ENCODE peak calls at places on chromosomes 2 and 18, in six cellular contexts. H is nephron progenitor cell, B is A549, T is psoas muscle, J is fibroblast of lung, X is HFFc6. M is an unnamed sample.

GRCh38 chr18:57951110-57951796 is 92.8 kb upstream of the NEDD4L start:
- DNase-seq in X (no peak), J (no peak), B (no peak), H (no peak), T (no peak), M (peak)

GRCh38 chr2:213806125-213806726 is 522.0 kb downstream of the SPAG16 start:
- DNase-seq in X (peak), J (peak), H (no peak), T (no peak), B (peak), M (peak)

GRCh38 chr2:98458207-98458606 is 13.5 kb downstream of the INPP4A start:
- DNase-seq in H (no peak), T (no peak), B (no peak), X (peak), J (no peak), M (peak)

GRCh38 chr2:181766129-181766528 is 85.8 kb upstream of the NEUROD1 start:
- DNase-seq in T (no peak), J (no peak), B (no peak), H (no peak), X (no peak), M (no peak)

GRCh38 chr2:20348542-20348941 is 2.1 kb downstream of the PUM2 start:
- DNase-seq in T (no peak), X (no peak), H (peak), J (no peak), B (no peak), M (no peak)

GRCh38 chr18:31720867-31721266 is 36.5 kb upstream of the B4GALT6 start:
- DNase-seq in B (no peak), X (no peak), H (no peak), J (no peak), T (no peak), M (peak)

GRCh38 chr2:60530660-60531276 is 22.7 kb downstream of the BCL11A start:
- DNase-seq in H (peak), T (no peak), X (no peak), B (no peak), J (peak), M (peak)

GRCh38 chr2:24164416-24164973 is 10.4 kb upstream of the FAM228A start:
- DNase-seq in T (no peak), J (peak), H (peak), X (peak), B (peak), M (peak)

GRCh38 chr2:64678771-64679615 is 25.3 kb upstream of the SERTAD2 start:
- DNase-seq in T (no peak), B (no peak), X (no peak), J (no peak), H (no peak), M (no peak)

GRCh38 chr2:128436498-128437180 is 118.0 kb upstream of the HS6ST1 start:
- DNase-seq in J (no peak), H (no peak), X (no peak), T (no peak), B (no peak), M (no peak)

GRCh38 chr2:64787698-64788097 is 134.0 kb upstream of the SERTAD2 start:
- DNase-seq in B (no peak), J (peak), X (no peak), T (no peak), H (no peak), M (peak)

GRCh38 chr2:112075490-112076260 is 20.6 kb downstream of the TMEM87B start:
- DNase-seq in B (no peak), H (no peak), T (no peak), X (no peak), J (no peak), M (peak)

GRCh38 chr18:77015176-77015575 is 117.4 kb downstream of the MBP start:
- DNase-seq in B (no peak), X (no peak), T (no peak), J (peak), H (no peak), M (peak)

GRCh38 chr2:43372386-43373081 is 146.1 kb upstream of the ZFP36L2 start:
- DNase-seq in J (no peak), B (no peak), T (no peak), X (no peak), H (no peak), M (no peak)

GRCh38 chr18:14907420-14907819 is 159.4 kb downstream of the ANKRD30B start:
- DNase-seq in J (no peak), H (no peak), T (no peak), B (no peak), X (no peak), M (no peak)

GRCh38 chr2:177673602-177674595 is 281.3 kb downstream of the AGPS start:
- DNase-seq in X (no peak), H (no peak), J (no peak), T (no peak), B (no peak), M (no peak)

GRCh38 chr2:104430892-104431291 is 423.0 kb upstream of the POU3F3 start:
- DNase-seq in T (no peak), H (no peak), B (no peak), J (no peak), X (no peak), M (no peak)

GRCh38 chr2:191746306-191746705 is 68.4 kb downstream of the NABP1 start:
- DNase-seq in H (no peak), T (no peak), B (no peak), J (peak), X (no peak), M (no peak)

GRCh38 chr2:62663443-62663842 is 42.1 kb upstream of the EHBP1 start:
- DNase-seq in T (no peak), J (peak), X (peak), B (no peak), H (no peak), M (no peak)

GRCh38 chr2:165794520-165794882 is 454 bp upstream of the GALNT3 start:
- DNase-seq in T (peak), H (no peak), B (no peak), X (peak), J (peak), M (peak)

GRCh38 chr2:237305579-237305978 is 108.4 kb downstream of the COL6A3 start:
- DNase-seq in J (no peak), T (no peak), H (no peak), B (no peak), X (no peak), M (peak)

GRCh38 chr2:202450785-202451184 is 74.7 kb downstream of the BMPR2 start:
- DNase-seq in J (peak), H (no peak), X (no peak), B (no peak), T (no peak), M (no peak)

GRCh38 chr2:63789318-63790051 is 52.2 kb upstream of the UGP2 start:
- DNase-seq in H (no peak), B (no peak), J (peak), X (peak), T (no peak), M (no peak)

GRCh38 chr2:237968048-237968862 is 1.4 kb downstream of the UBE2F start:
- DNase-seq in H (no peak), J (peak), T (no peak), X (peak), B (no peak), M (peak)

GRCh38 chr2:227163998-227164744 is at the start of the genes COL4A3 and COL4A4:
- DNase-seq in X (no peak), J (no peak), T (peak), B (peak), H (peak), M (peak)

GRCh38 chr2:227160164-227160563 is 3.8 kb downstream of the COL4A4 start:
- DNase-seq in H (no peak), X (no peak), J (no peak), T (no peak), B (no peak), M (no peak)

GRCh38 chr2:227163445-227163997 is 484 bp downstream of the COL4A4 start:
- DNase-seq in X (no peak), J (no peak), H (no peak), T (peak), B (peak), M (no peak)

GRCh38 chr2:227161947-227162346 is 2.1 kb downstream of the COL4A4 start:
- DNase-seq in H (no peak), X (no peak), T (no peak), J (no peak), B (no peak), M (no peak)

DNA sequence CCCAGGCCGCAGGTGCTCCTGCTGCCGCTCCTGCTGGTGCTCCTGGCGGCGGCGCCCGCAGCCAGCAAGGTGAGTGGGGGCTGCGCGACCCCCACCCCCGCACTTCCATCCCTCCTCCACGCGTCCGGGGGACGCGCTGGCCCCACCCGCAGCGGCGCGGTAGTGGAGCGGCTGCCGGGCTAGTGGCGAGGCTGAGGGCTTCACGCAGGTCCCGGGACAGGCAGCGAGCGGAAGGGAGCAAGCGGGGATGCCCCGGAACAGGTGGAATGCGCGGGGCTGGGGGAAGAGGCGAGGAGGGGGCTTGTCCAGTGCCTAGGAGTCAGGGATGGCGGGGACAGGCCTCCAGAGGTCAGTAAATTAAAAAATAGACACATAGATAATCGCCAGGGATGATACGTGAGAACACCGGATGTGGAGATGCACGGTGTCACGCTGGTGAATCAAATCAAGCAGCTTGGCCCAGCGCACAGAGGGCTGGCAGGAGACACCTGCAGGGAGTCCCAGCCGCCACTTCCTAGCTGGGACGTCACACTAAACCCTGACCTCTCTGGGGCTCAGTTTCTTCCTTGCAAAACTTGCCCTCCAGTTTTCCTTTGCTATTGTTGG is 424 bp downstream of the COL4A3 start:
- DNase-seq in T (peak), X (no peak), J (no peak), H (peak), B (peak), M (peak)
- TF ChIP-seq CTCF in T (no peak), X (no peak), J (no peak), H (no peak), B (no peak), M (no peak)

GRCh38 chr2:175187378-175187777 is 5.9 kb upstream of the ATP5MC3 start:
- DNase-seq in T (no peak), B (peak), X (peak), H (no peak), J (peak), M (peak)
- TF ChIP-seq CTCF in T (no peak), B (peak), X (peak), H (peak), J (peak), M (peak)

GRCh38 chr2:240809276-240809675 is 10.7 kb downstream of the KIF1A start:
- DNase-seq in X (no peak), B (no peak), J (no peak), H (no peak), T (no peak), M (no peak)

GRCh38 chr2:240810621-240811020 is 9.4 kb downstream of the KIF1A start:
- DNase-seq in T (no peak), X (no peak), J (no peak), H (no peak), B (no peak), M (no peak)

GRCh38 chr2:240811346-240812300 is 8.4 kb downstream of the KIF1A start:
- DNase-seq in H (no peak), X (no peak), B (no peak), T (no peak), J (no peak), M (no peak)

GRCh38 chr2:240812301-240812680 is 7.7 kb downstream of the KIF1A start:
- DNase-seq in X (no peak), J (no peak), T (no peak), H (no peak), B (no peak), M (no peak)

GRCh38 chr2:240810199-240810598 is 9.8 kb downstream of the KIF1A start:
- DNase-seq in T (no peak), B (no peak), J (no peak), H (no peak), X (no peak), M (no peak)
- TF ChIP-seq CTCF in T (no peak), B (peak), J (no peak), H (no peak), X (peak), M (no peak)

DNA sequence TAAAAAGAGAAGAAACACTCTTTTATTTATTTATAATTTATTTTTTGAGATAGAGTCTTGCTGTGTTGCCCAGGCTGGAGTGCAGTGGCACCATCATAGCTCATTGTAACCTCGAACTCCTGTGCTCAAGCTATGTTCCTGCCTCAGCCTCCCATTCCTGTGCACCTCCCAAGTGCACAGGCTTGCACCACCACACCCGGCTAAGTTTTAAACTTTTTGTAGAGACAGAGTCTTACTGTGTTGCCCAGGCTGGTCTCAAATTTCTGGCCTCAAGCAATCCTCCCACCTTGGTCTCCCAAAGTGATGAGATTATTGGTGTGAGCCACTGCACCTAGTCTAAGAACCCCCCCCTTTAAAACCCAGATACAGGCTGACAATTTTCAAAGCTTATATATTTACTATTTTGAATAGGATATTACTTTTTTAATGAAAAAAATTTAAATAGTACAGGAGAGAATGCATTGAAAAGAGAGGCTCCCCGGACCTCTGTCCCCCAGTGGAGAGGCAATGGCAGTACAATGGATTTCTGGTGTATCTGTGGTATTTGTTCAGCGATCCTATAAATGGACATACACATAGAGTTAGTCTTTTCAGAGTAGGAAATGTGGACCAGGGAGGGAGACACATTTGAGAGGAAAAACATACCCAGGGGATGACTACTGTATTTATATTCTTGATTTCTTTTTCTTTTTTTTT is 48.1 kb upstream of the CNOT11 start:
- DNase-seq in T (no peak), B (peak), H (no peak), X (no peak), J (peak), M (no peak)
- TF ChIP-seq CTCF in T (no peak), B (no peak), H (no peak), X (peak), J (peak), M (no peak)

GRCh38 chr2:79860233-79861058 is 347.6 kb downstream of the CTNNA2 start:
- DNase-seq in B (peak), X (peak), J (peak), T (no peak), H (no peak), M (peak)
- TF ChIP-seq CTCF in B (peak), X (peak), J (peak), T (no peak), H (peak), M (peak)

DNA sequence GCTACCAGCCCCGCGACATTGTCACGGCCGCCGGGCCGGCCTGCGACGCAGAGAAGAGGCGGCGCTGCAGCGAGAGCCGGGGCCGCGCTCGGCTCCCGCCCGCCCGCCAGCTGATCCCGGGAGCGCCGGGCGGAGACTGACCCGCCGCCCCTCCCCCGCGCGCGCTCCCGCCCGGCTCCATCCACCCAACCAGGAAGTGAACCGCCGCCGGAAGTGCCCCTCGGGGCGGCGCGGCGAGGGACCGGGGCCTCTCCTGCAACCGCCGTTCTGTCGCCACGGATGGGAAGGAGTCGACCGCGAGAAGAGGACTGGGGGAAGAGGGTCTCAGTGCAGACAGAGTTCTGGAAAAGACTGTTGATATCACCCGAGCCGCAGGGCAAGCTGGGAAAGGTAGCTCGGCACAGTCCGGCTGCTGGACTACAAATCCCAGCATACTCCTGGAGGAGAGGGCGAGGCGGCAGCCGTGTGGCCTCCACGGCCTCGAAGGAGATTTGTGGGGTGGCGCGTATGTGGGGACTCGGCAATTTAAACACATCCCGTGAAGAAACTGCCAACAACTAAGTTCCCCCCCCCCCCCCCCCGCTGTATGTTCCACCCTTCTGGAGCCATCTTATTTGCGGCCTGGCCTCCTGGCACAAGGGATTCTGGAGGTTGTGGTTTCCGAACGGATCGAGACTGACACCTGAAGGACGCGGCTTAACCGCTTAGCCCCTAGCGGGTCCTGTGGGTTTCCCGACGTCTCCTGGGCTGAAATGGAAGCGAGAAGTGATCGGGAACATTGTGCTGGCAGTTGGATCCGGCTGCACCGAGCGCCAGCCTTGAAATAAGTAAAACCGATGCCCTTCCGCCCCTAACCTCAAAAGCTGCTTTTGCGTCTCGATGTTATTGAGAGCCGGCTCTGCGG is at the start of gene AAK1:
- DNase-seq in H (peak), T (peak), X (peak), B (peak), J (peak), M (peak)
- TF ChIP-seq CTCF in H (no peak), T (no peak), X (no peak), B (peak), J (no peak), M (no peak)

DNA sequence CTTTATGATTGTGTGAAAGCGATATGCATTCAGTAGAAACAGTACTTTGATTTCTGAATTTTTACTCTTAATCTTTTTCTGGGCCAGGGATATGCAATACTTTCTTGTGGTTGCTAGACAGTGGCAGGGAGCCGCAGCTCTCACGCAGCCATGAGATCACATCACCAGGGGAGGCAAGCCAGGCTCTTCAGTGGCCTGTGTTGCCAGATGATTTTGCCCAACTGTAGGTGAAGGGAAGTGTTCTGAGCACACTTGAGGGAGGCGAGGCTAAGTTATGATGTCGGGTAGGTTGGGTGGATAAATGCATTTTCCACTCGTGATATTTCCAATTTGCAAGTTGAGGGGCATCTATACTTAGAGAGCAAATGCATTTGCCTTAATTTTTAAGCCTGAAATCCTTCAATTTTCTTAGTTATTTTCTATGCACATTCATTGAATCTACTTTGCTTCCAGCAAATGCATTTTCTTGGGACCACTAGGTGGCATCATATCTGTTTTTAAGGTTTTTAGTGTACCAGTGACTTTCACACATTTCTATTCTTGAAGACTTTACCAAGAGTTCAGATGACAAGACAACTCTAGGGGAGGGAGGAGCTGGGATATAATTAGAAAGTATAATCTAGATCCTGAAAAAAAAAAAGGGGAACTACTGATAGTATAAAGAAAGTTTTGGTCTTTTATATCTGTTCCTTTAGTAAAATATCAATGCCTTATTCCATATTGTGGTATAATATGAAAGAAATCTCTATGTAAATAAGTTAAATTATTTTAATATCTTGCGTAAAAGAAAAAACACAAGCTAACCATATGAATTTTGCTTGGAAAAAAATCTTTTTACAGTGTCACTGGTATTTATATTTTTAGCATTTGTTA is 643.3 kb downstream of the SOCS6 start:
- DNase-seq in H (no peak), X (peak), B (no peak), T (no peak), J (peak), M (peak)
- TF ChIP-seq CTCF in H (peak), X (peak), B (peak), T (no peak), J (peak), M (peak)

DNA sequence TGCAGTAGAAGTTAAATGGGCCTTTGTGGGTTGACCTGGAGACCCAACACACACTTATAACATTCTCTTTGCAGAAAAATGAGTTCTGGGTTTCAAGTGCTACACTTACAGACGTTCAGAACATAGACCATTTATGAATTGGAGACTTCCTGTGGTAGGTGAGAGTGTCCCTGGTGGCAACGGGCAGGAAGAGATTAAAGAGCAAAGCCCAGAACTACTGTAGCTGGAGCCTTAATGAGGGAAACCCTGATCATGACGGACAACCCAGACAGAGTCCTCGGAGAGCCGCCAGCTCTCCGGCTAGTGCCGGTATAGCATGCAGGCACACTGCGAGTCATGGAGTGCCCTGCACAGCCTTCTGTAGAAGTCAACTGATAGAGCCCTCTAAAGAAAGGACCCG is 44.5 kb upstream of the RMDN2 start:
- DNase-seq in J (no peak), T (no peak), H (no peak), B (no peak), X (no peak), M (no peak)
- TF ChIP-seq CTCF in J (no peak), T (no peak), H (no peak), B (no peak), X (peak), M (no peak)

GRCh38 chr2:102668171-102668570 is 48.8 kb downstream of the SLC9A2 start:
- DNase-seq in X (no peak), J (no peak), B (no peak), H (no peak), T (no peak), M (no peak)
- TF ChIP-seq CTCF in X (no peak), J (no peak), B (no peak), H (no peak), T (no peak), M (no peak)

M was measured in epithelial cell of esophagus.